ENCODE peak calls at places on chromosomes 7 and 10, in four cellular contexts. M is mammary epithelial cell, G is fibroblast of lung, T is GM23248. U is an unnamed sample. For H3K36me3, the result is how much of the 10 kb centered on the place peaks cover.

GRCh38 chr10:62839595-62839994 is 23.4 kb upstream of the EGR2 start:
- DNase-seq in M (no peak), G (no peak), T (no peak), U (no peak)

GRCh38 chr7:14207711-14208110 is 218.2 kb upstream of the ETV1 start:
- DNase-seq in M (no peak), G (no peak), T (no peak), U (no peak)

GRCh38 chr7:94391716-94392390 is 2.8 kb upstream of the COL1A2 start:
- DNase-seq in M (no peak), G (peak), T (peak), U (no peak)

GRCh38 chr7:51860305-51860704 is 543.7 kb upstream of the COBL start:
- DNase-seq in M (no peak), G (no peak), T (no peak), U (no peak)

GRCh38 chr10:71538608-71539260 is 142.0 kb downstream of the CDH23 start:
- DNase-seq in M (peak), G (no peak), T (no peak), U (no peak)

GRCh38 chr10:91340613-91341362 is 69.4 kb upstream of the HECTD2 start:
- DNase-seq in M (peak), G (peak), T (peak), U (no peak)

GRCh38 chr10:84267503-84268126 is 22.8 kb downstream of the RGR start:
- DNase-seq in M (peak), G (peak), T (peak), U (peak)

GRCh38 chr7:38775503-38775902 is 133.5 kb downstream of the VPS41 start:
- DNase-seq in M (no peak), G (no peak), T (no peak), U (no peak)

GRCh38 chr7:25964483-25964961 is 187.5 kb upstream of the NFE2L3 start:
- DNase-seq in M (no peak), G (no peak), T (no peak), U (no peak)

GRCh38 chr10:133267293-133267692 is 9.4 kb downstream of the ADAM8 start:
- DNase-seq in M (no peak), G (no peak), T (no peak), U (no peak)

GRCh38 chr10:87842220-87842641 is 21.1 kb downstream of the KLLN start:
- DNase-seq in M (peak), G (peak), T (peak), U (peak)

GRCh38 chr7:19939746-19940145 is 166.3 kb upstream of the TMEM196 start:
- DNase-seq in M (peak), G (peak), T (peak), U (no peak)

GRCh38 chr7:148697256-148697841 is 1.4 kb upstream of the CUL1 start:
- DNase-seq in M (no peak), G (peak), T (peak), U (peak)

GRCh38 chr10:3783313-3783689 is 1.7 kb downstream of the KLF6 start:
- DNase-seq in M (no peak), G (peak), T (peak), U (peak)

GRCh38 chr7:32618987-32619386 is 123.7 kb downstream of the AVL9 start:
- DNase-seq in M (no peak), G (peak), T (peak), U (no peak)

GRCh38 chr7:44867073-44867990 is 18.0 kb downstream of the PURB start:
- DNase-seq in M (peak), G (peak), T (peak), U (no peak)

GRCh38 chr7:42351313-42351935 is 114.4 kb upstream of the GLI3 start:
- DNase-seq in M (no peak), G (peak), T (peak), U (no peak)

GRCh38 chr7:113698556-113699220 is 220.1 kb downstream of the PPP1R3A start:
- DNase-seq in M (peak), G (peak), T (peak), U (no peak)

GRCh38 chr7:128895320-128895719 is 15.2 kb downstream of the KCP start:
- DNase-seq in M (no peak), G (no peak), T (no peak), U (no peak)

GRCh38 chr7:116671681-116672595 is at the start of gene MET:
- DNase-seq in M (peak), G (peak), T (peak), U (peak)

GRCh38 chr7:157550300-157551275 is 213.8 kb downstream of the DNAJB6 start:
- DNase-seq in M (no peak), G (no peak), T (no peak), U (no peak)

GRCh38 chr7:22390512-22390911 is 33.6 kb upstream of the RAPGEF5 start:
- DNase-seq in M (no peak), G (no peak), T (no peak), U (no peak)

GRCh38 chr10:97361050-97361901 is 26.7 kb upstream of the FRAT2 start:
- DNase-seq in M (no peak), G (no peak), T (no peak), U (no peak)

GRCh38 chr10:97363071-97363470 is 28.5 kb upstream of the FRAT2 start:
- DNase-seq in M (no peak), G (no peak), T (no peak), U (no peak)

GRCh38 chr10:97358781-97359180 is 24.3 kb upstream of the FRAT2 start:
- DNase-seq in M (no peak), G (no peak), T (no peak), U (no peak)

GRCh38 chr10:97365761-97366351 is 31.3 kb upstream of the FRAT2 start:
- DNase-seq in M (no peak), G (no peak), T (no peak), U (no peak)

DNA sequence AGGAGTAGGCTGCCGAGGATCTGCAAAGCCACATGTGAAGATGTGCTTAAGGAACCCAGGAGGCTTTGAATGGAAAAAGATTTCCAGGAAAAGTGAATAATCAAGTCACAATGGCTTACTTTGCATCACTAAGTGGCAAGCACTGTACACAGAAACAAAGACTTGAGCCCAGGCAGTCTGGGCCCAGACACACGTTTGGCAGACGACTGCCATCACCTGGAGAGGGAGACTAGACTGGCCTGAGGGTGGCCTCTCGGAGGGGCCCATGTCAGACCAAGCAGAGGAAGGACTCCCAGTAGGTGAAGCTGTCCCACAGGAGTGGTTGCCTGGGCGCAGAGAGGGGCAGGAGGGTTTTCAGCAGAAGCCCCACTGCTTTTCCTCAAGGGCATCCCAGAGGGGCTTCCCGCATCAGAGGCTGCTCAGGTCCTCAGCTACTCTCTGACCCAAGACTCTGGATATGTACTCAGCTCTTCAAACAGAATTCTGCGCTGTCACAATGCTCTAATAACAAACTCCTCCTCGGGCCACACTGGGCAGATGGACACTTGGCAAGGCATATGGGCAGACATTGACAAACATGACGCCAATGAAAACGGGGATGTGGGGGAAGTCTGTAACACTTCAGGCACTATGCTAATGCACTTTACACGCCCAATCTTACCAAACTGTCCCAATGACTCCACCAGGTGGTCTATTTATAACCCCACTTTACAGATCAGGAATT is 27.9 kb upstream of the FRAT2 start:
- DNase-seq in M (no peak), G (no peak), T (no peak), U (no peak)
- H3K36me3 ChIP-seq in M (under half), G (under half), T (under half), U (under half)

DNA sequence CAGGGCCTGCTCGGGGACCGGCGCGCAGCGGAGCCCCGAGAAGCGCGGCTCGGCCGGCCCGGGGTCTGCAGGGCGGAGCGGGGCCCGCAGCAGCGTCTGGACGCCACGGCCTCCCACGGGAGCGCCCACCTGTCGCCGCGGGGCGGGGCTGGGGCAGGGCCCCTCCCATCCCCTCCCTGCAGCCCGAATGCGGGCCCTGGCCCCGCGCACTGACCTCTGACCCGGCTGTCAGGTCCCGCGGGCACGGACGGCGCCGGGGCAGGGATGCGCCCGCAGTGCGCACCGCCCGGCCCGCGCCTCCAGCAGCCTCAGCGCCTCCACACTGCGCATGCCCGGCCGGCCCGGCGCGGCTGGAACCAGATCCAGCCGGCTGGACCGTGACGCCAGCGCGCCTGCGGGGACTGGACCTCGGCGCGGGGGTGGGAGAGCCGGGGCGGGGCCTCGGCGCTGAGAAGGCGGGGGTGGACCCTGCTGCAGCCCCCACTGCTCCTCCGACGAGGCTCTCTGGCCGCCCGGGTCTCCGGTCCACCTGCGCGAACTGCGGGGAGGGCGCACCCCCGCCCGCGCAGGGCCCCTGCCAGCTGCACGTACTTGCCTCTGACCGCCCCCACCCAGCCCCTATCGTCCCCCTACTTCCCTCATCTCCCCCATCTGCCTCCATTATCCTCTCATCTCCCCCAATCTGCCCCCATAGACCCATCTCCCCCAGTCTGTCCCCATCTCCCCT is 16.1 kb upstream of the GPR146 start:
- DNase-seq in M (peak), G (peak), T (peak), U (peak)
- H3K9ac ChIP-seq in M (peak), G (peak), T (peak), U (peak)

DNA sequence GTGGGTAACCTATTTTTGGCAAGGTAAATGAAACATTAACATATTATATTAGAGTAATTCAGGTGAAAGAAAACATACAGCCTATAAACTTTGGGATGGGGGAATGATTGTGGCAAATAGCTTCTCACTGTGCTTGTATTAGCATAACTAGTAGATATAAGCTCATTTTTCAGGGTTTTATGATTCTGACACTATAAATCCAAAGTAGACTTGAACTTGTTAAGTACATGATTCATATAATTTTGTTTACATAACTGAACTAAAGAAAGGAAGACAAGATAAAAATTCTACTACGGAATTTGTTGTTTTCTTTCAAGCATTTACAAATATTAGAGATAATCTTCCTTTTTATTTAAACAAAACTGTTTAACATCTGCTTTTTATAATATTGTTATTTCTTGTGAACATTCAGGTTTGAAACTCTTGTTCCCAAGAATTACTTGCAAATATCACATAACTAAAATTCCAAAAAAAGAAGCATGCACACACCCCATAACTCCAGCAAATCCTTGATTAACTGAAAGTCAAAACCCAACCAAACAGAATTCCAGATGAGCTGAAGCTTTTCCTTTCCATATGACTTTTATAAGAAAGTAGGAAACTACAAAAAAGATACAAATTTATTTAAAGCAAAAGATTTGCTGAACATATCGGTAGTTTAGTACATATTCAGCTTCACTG is 142.3 kb downstream of the JAZF1 start:
- DNase-seq in M (no peak), G (no peak), T (peak), U (no peak)
- H3K4me3 ChIP-seq in M (no peak), G (no peak), T (peak), U (no peak)

GRCh38 chr10:842795-843194 is 88.7 kb downstream of the LARP4B start:
- DNase-seq in M (no peak), G (no peak), T (no peak), U (no peak)
- H3K36me3 ChIP-seq in M (under half), G (under half), T (under half), U (under half)

GRCh38 chr7:101108961-101109360 is 17.9 kb upstream of the SERPINE1 start:
- DNase-seq in M (peak), G (no peak), T (peak), U (no peak)
- H3K9ac ChIP-seq in M (peak), G (no peak), T (no peak), U (no peak)

GRCh38 chr7:98870071-98870651 is 347 bp upstream of the TMEM130 start:
- DNase-seq in M (peak), G (peak), T (peak), U (peak)
- H3K4me3 ChIP-seq in M (peak), G (peak), T (peak), U (no peak)

GRCh38 chr7:1495564-1496242 is 8.5 kb downstream of the INTS1 start:
- DNase-seq in M (no peak), G (no peak), T (no peak), U (no peak)
- H3K36me3 ChIP-seq in M (under half), G (under half), T (under half), U (under half)

GRCh38 chr10:110822065-110822707 is 49.5 kb upstream of the PDCD4 start:
- DNase-seq in M (no peak), G (no peak), T (no peak), U (no peak)
- H3K9ac ChIP-seq in M (no peak), G (no peak), T (no peak), U (peak)